ENCODE peak calls at places on chromosomes 5 and 9, in eight cellular contexts. W, T, Y, G, H, R, B and J are unnamed samples.

GRCh38 chr5:51391175-51391574 is 7.9 kb downstream of the ISL1 start:
- DNase-seq in W (no peak), G (no peak), B (no peak), Y (no peak), R (no peak), H (no peak), T (no peak), J (no peak)

GRCh38 chr9:112854657-112855056 is 36.0 kb downstream of the SLC46A2 start:
- DNase-seq in W (no peak), H (no peak), G (no peak), Y (no peak), T (no peak), R (no peak), B (no peak), J (peak)

GRCh38 chr9:89850633-89851325 is 246.0 kb downstream of the GADD45G start:
- DNase-seq in G (no peak), H (no peak), Y (no peak), R (no peak), W (no peak), B (no peak), T (no peak), J (no peak)

GRCh38 chr9:90698874-90699440 is 56.3 kb upstream of the DIRAS2 start:
- DNase-seq in Y (no peak), B (no peak), G (no peak), R (no peak), H (no peak), W (no peak), T (no peak), J (no peak)

GRCh38 chr9:14027114-14027812 is 286.7 kb downstream of the NFIB start:
- DNase-seq in T (no peak), R (no peak), W (peak), B (no peak), Y (no peak), H (no peak), G (no peak), J (peak)

GRCh38 chr5:111113678-111114077 is 21.5 kb downstream of the WDR36 start:
- DNase-seq in B (no peak), Y (no peak), H (no peak), G (no peak), R (no peak), T (no peak), W (no peak), J (no peak)

GRCh38 chr9:101593345-101593744 is 1.4 kb downstream of the PPP3R2 start:
- DNase-seq in B (no peak), H (no peak), Y (no peak), T (no peak), W (no peak), G (no peak), R (no peak), J (no peak)

GRCh38 chr5:96492654-96493053 is 59.6 kb upstream of the PCSK1 start:
- DNase-seq in H (no peak), G (peak), T (no peak), R (no peak), B (no peak), Y (peak), W (no peak), J (no peak)

GRCh38 chr9:18126776-18127175 is 347.2 kb upstream of the ADAMTSL1 start:
- DNase-seq in H (no peak), R (no peak), T (no peak), W (no peak), Y (no peak), G (no peak), B (no peak), J (no peak)

GRCh38 chr5:1118231-1118698 is 6.4 kb upstream of the SLC12A7 start:
- DNase-seq in T (no peak), Y (no peak), B (no peak), W (no peak), H (no peak), G (peak), R (no peak), J (no peak)

GRCh38 chr5:115124741-115125140 is 45.0 kb downstream of the TRIM36 start:
- DNase-seq in R (no peak), Y (no peak), B (no peak), H (no peak), G (no peak), W (no peak), T (no peak), J (no peak)

GRCh38 chr5:149156435-149157083 is 15.3 kb downstream of the ABLIM3 start:
- DNase-seq in Y (no peak), B (no peak), G (peak), H (no peak), T (no peak), W (no peak), R (no peak), J (no peak)

GRCh38 chr9:134215709-134216448 is 51.5 kb upstream of the RNU6ATAC start:
- DNase-seq in G (peak), Y (peak), T (peak), B (no peak), W (peak), R (no peak), H (no peak), J (no peak)

GRCh38 chr5:79143684-79144379 is 32.2 kb downstream of the BHMT start:
- DNase-seq in B (no peak), H (no peak), G (peak), Y (peak), T (no peak), R (no peak), W (no peak), J (no peak)

GRCh38 chr5:171667341-171668096 is 118.1 kb upstream of the SMIM23 start:
- DNase-seq in R (no peak), B (no peak), T (no peak), Y (peak), G (peak), W (no peak), H (no peak), J (peak)

GRCh38 chr9:84300271-84300670 is 40.3 kb downstream of the SLC28A3 start:
- DNase-seq in T (no peak), W (no peak), R (no peak), G (peak), Y (peak), B (no peak), H (no peak), J (no peak)

GRCh38 chr5:134070979-134071849 is 43.3 kb upstream of the TCF7 start:
- DNase-seq in H (no peak), T (no peak), G (no peak), R (peak), Y (no peak), W (peak), B (no peak), J (no peak)

GRCh38 chr9:133166392-133166791 is 2.7 kb upstream of the GBGT1 start:
- DNase-seq in G (no peak), R (no peak), B (no peak), W (no peak), H (no peak), Y (no peak), T (no peak), J (no peak)

GRCh38 chr5:123496892-123497291 is 15.1 kb upstream of the CSNK1G3 start:
- DNase-seq in R (no peak), H (no peak), W (no peak), B (no peak), T (no peak), G (peak), Y (no peak), J (no peak)

GRCh38 chr9:97906236-97906831 is 16.0 kb downstream of the TRMO start:
- DNase-seq in H (no peak), W (no peak), T (no peak), R (peak), Y (no peak), G (no peak), B (peak), J (no peak)

GRCh38 chr9:124562328-124562727 is 55.1 kb upstream of the NR5A1 start:
- DNase-seq in B (no peak), R (no peak), H (no peak), W (no peak), G (no peak), T (no peak), Y (no peak), J (no peak)

GRCh38 chr5:98454407-98454806 is 319.1 kb upstream of the RGMB start:
- DNase-seq in G (peak), B (no peak), W (no peak), R (no peak), T (no peak), H (no peak), Y (peak), J (no peak)

GRCh38 chr5:59661306-59661705 is 232.2 kb downstream of the PDE4D start:
- DNase-seq in W (no peak), G (peak), T (no peak), Y (no peak), B (no peak), R (no peak), H (no peak), J (no peak)

GRCh38 chr9:26833792-26834191 is 58.8 kb downstream of the CAAP1 start:
- DNase-seq in T (no peak), G (peak), Y (peak), R (no peak), B (no peak), H (no peak), W (no peak), J (no peak)

GRCh38 chr5:60533789-60534188 is 166.2 kb downstream of the DEPDC1B start:
- DNase-seq in R (no peak), B (no peak), Y (no peak), H (no peak), W (no peak), G (no peak), T (no peak), J (no peak)

GRCh38 chr5:112390327-112390726 is 28.8 kb downstream of the EPB41L4A start:
- DNase-seq in W (no peak), B (no peak), R (no peak), Y (no peak), G (no peak), T (peak), H (no peak), J (no peak)

GRCh38 chr9:70159630-70160029 is 99.1 kb upstream of the SMC5 start:
- DNase-seq in Y (peak), H (no peak), R (no peak), W (no peak), G (no peak), B (no peak), T (no peak), J (no peak)